ENCODE peak calls at places on chromosome 1, in four cellular contexts. X is effector memory CD4-positive, alpha-beta T cell; N is lower leg skin; J is osteocyte. L is an unnamed sample.

GRCh38 chr1:200410566-200410878 is 686 bp upstream of the ZNF281 start:
- DNase-seq in J (no peak), X (no peak), N (no peak), L (no peak)

GRCh38 chr1:247360991-247361721 is 29.5 kb upstream of the ZNF496 start:
- DNase-seq in X (no peak), J (no peak), N (no peak), L (no peak)

GRCh38 chr1:53430256-53430655 is 28.9 kb upstream of the DMRTB1 start:
- DNase-seq in N (no peak), X (no peak), J (no peak), L (no peak)

GRCh38 chr1:93603106-93603505 is 78.5 kb downstream of the BCAR3 start:
- DNase-seq in J (no peak), N (peak; percentile 45), X (no peak), L (no peak)

GRCh38 chr1:241408170-241408569 is 51.2 kb upstream of the RGS7 start:
- DNase-seq in J (no peak), N (no peak), X (no peak), L (no peak)

GRCh38 chr1:102970496-102971078 is 137.7 kb downstream of the COL11A1 start:
- DNase-seq in N (no peak), J (no peak), X (no peak), L (no peak)

GRCh38 chr1:4010811-4011605 is 110.9 kb upstream of the C1orf174 start:
- DNase-seq in X (no peak), N (peak; percentile 74), J (peak; percentile 81), L (no peak)

GRCh38 chr1:221740941-221741363 is 937 bp downstream of the DUSP10 start:
- DNase-seq in N (peak; percentile 85), J (no peak), X (no peak), L (peak; percentile 53)

GRCh38 chr1:240611619-240612490 is at the start of gene GREM2:
- DNase-seq in J (no peak), N (peak; percentile 88), X (peak; percentile 19), L (peak; percentile 17)